ENCODE peak calls at places on chromosomes 3 and 15, in six cellular contexts. M is transverse colon, O is breast epithelium, A is HepG2, W is Panc1, E is stomach. Y is an unnamed sample.

GRCh38 chr15:39362832-39363561 is 217.9 kb upstream of the THBS1 start:
- DNase-seq in A (no peak), W (no peak), E (no peak), O (no peak), M (no peak), Y (no peak)

GRCh38 chr15:66749841-66750575 is 48.0 kb downstream of the SMAD6 start:
- DNase-seq in M (no peak), O (no peak), A (peak), W (no peak), E (peak), Y (no peak)

GRCh38 chr15:73748731-73749130 is 4.4 kb downstream of the INSYN1 start:
- DNase-seq in W (no peak), O (no peak), A (no peak), E (no peak), M (no peak), Y (no peak)

GRCh38 chr3:65723011-65723410 is 315.7 kb downstream of the MAGI1 start:
- DNase-seq in O (no peak), W (no peak), A (no peak), M (no peak), E (no peak), Y (no peak)

GRCh38 chr15:51706931-51707608 is 25.8 kb downstream of the SCG3 start:
- DNase-seq in E (no peak), W (no peak), M (no peak), A (no peak), O (no peak), Y (no peak)

GRCh38 chr15:40845511-40846284 is 1.9 kb downstream of the SPINT1 start:
- DNase-seq in W (no peak), O (peak), M (peak), A (peak), E (peak), Y (no peak)

GRCh38 chr3:141243295-141243707 is 11.7 kb downstream of the PXYLP1 start:
- DNase-seq in W (no peak), M (no peak), O (no peak), A (no peak), E (no peak), Y (no peak)

GRCh38 chr3:151971814-151972579 is 98.6 kb downstream of the SUCNR1 start:
- DNase-seq in E (peak), M (peak), W (no peak), A (peak), O (no peak), Y (no peak)

GRCh38 chr15:35557544-35557943 is 11.6 kb upstream of the DPH6 start:
- DNase-seq in O (no peak), M (no peak), E (no peak), W (peak), A (peak), Y (no peak)

GRCh38 chr3:8548502-8549300 is 47.1 kb downstream of the LMCD1 start:
- DNase-seq in O (no peak), E (no peak), M (no peak), W (no peak), A (no peak), Y (no peak)

GRCh38 chr15:64774556-64775523 is 549 bp downstream of the RBPMS2 start:
- DNase-seq in E (peak), A (no peak), M (no peak), O (no peak), W (no peak), Y (no peak)

GRCh38 chr15:29126821-29127461 is 142.7 kb downstream of the NSMCE3 start:
- DNase-seq in W (no peak), M (no peak), O (no peak), E (no peak), A (no peak), Y (no peak)

GRCh38 chr3:191330309-191330712 is at the start of gene UTS2B:
- DNase-seq in W (peak), A (peak), M (no peak), E (no peak), O (no peak), Y (no peak)
- TF ChIP-seq POLR2AphosphoS5 in W (no peak), A (no peak), M (no peak), E (no peak), O (peak), Y (no peak)

GRCh38 chr3:11096266-11097135 is 57.8 kb upstream of the HRH1 start:
- DNase-seq in M (peak), W (no peak), A (no peak), O (peak), E (peak), Y (no peak)
- TF ChIP-seq POLR2AphosphoS5 in M (peak), W (no peak), A (no peak), O (no peak), E (no peak), Y (no peak)

GRCh38 chr15:90315276-90315982 is 36.7 kb upstream of the ZNF774 start:
- DNase-seq in M (peak), E (peak), A (peak), W (no peak), O (peak), Y (peak)

GRCh38 chr15:90320062-90320884 is 31.8 kb upstream of the ZNF774 start:
- DNase-seq in A (peak), M (peak), E (peak), O (peak), W (peak), Y (peak)

GRCh38 chr15:90320885-90321278 is 31.2 kb upstream of the ZNF774 start:
- DNase-seq in E (no peak), O (no peak), W (no peak), M (no peak), A (no peak), Y (no peak)

GRCh38 chr15:90316139-90316538 is 35.9 kb upstream of the ZNF774 start:
- DNase-seq in O (peak), M (no peak), A (no peak), E (no peak), W (no peak), Y (no peak)

DNA sequence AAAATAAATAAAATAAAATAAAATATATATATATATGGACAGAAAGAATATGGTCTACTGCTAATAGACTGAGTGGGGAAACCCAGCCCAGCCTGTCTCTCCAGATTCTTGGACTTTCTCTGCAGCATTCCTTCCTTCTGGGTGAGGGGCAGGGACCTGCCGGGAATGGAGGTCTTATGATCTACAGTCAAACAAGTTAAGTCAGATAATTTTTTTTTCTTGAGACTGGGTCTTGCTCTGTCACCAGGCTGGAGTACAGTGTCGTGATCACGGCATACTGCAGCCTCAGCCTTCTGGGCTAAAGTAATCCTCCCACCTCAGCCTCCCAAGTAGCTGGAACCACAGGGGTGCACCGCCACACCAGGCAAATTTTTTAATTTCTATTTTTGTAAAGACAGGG is 33.5 kb upstream of the ZNF774 start:
- DNase-seq in M (no peak), E (no peak), W (no peak), O (no peak), A (no peak), Y (peak)
- TF ChIP-seq POLR2AphosphoS5 in M (no peak), E (no peak), W (no peak), O (no peak), A (no peak), Y (no peak)

DNA sequence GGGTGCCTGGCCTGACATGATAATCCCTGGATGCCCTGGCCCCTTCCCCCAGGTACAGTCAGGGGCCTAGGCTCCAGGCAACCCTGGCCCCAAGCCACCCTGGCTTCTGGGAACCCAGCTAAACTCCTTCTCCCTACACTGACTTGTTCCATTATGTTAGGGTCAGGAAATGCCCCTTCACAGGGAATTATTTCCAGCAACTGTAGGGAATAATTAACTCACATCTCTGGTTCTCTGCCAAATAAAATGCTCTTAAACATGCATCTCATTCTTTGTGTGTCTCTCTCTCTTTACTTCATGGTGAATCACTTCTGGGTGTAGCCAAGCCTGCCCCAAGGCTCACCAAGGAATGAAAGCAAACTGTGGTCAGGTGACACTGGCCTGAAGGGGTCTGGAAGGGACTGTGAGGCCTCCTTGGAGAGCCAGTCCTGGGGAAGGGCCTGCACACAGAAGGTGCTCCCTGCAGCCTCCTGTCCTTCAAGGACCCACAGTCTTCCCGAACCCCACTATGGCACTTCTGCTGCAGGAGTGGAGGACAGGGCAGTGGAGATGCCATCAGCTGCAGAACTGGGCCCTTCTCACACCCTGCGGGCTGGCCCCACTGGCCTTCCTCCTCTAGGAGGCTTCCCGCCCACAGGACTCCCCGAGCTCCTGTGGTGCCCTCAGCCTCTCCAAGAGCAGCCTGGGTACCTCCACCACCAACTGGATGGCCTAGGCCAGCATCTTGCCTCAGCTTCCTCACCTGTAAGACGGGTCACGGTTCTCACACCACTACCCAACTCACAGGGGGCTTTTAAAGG is 17.6 kb downstream of the TKT start:
- DNase-seq in M (peak), W (no peak), E (peak), A (peak), O (peak), Y (no peak)
- TF ChIP-seq POLR2AphosphoS5 in M (peak), W (no peak), E (no peak), A (no peak), O (no peak), Y (no peak)

GRCh38 chr3:42183991-42184621 is 81.9 kb downstream of the CCK start:
- DNase-seq in A (no peak), O (no peak), W (no peak), E (no peak), M (no peak), Y (peak)

GRCh38 chr3:42182555-42182954 is 83.4 kb downstream of the CCK start:
- DNase-seq in E (no peak), O (no peak), M (no peak), W (no peak), A (no peak), Y (no peak)

GRCh38 chr3:42187936-42188335 is 78.0 kb downstream of the CCK start:
- DNase-seq in A (no peak), M (no peak), E (no peak), O (no peak), W (no peak), Y (no peak)

GRCh38 chr3:42184622-42185010 is 81.4 kb downstream of the CCK start:
- DNase-seq in M (no peak), W (no peak), A (no peak), E (no peak), O (no peak), Y (peak)

GRCh38 chr3:42185044-42185443 is 80.9 kb downstream of the CCK start:
- DNase-seq in A (no peak), O (no peak), E (peak), M (peak), W (no peak), Y (peak)
- TF ChIP-seq POLR2AphosphoS5 in A (no peak), O (no peak), E (no peak), M (no peak), W (no peak), Y (no peak)

DNA sequence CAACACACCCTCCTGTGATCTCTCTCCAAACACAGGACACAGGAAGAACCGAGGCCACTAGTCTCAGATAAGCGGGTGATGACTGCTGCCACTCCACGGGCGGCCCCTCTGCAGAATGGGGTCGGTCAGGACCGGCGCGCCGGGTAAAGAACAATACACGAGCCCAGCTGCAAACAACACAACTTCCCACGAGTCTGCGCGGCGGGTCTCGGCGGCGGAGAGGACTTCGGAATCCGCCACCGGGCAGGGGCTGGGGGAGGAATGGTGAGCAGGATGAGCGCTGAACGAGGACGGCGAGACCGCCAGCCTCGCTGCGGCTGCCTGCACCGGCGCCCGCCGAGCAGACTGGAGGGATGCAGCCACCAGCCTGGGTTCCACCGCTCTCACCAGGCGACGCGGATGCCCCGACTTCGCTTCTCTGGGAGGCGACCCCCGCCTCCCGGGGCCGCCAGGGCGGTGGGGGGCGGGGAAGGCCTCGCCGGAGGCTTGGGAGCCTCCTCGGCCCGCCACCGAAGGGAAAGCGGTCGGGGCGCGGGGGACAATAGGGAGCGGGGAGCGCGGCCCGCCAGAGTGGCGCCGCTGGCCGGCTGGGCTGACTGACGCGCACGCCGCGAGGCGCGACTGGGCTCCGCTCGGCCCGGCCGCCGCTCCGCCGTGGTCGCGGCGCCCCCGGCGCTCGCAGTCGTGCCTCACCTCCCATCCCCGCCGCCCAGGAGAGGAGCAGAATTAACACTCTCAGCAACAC is 548 bp downstream of the ADAM10 start:
- DNase-seq in W (no peak), A (peak), M (peak), O (no peak), E (peak), Y (peak)
- TF ChIP-seq POLR2AphosphoS5 in W (no peak), A (peak), M (no peak), O (no peak), E (no peak), Y (no peak)

GRCh38 chr3:47455806-47456452 is 19.8 kb downstream of the SCAP start:
- DNase-seq in E (no peak), A (no peak), O (peak), W (no peak), M (no peak), Y (no peak)

GRCh38 chr3:47456984-47457383 is 18.8 kb downstream of the SCAP start:
- DNase-seq in M (no peak), W (no peak), O (no peak), E (no peak), A (no peak), Y (peak)

GRCh38 chr3:47452460-47453215 is 23.1 kb downstream of the SCAP start:
- DNase-seq in O (peak), E (no peak), M (no peak), W (no peak), A (no peak), Y (no peak)
- TF ChIP-seq POLR2AphosphoS5 in O (no peak), E (no peak), M (no peak), W (no peak), A (no peak), Y (no peak)

DNA sequence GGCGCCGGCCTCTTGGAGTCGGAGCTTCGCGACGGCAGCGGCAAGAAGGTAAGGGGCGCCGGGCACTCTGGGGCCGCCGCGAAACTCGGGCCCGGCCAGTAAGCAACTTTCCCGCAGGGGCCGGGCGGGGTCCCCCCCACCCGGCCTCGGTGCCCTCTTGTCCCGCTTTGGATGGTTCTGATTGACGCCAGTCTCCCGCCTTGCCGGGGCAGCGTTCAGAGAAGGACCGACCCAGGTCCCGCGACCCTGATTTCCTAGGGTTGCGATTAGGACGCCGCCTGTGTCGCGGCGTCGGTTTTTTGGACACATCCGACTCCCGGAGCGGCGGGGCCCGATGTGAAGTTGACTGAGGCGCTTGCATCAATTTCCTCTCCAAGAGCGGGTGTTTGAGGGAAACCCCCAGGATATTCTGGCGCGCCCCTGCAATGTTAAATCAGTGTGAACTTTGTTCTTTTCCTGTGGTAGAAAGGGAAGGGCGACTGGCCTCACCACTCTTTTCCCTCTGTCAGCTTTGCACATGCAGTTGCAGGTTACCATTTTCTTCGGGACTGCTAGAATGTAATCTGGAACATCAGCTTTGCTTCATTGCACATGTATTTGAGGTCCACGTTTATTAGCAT is 755 bp downstream of the PDE8A start:
- DNase-seq in O (no peak), W (no peak), M (peak), A (peak), E (peak), Y (no peak)
- TF ChIP-seq POLR2AphosphoS5 in O (no peak), W (peak), M (peak), A (peak), E (no peak), Y (no peak)

Y was measured in suprapubic skin.